ENCODE peak calls at places on chromosome 6, in seven cellular contexts. Z is Peyer's patch, D is esophagus squamous epithelium, Q is adrenal gland, F is lower leg skin, L is thyroid gland, O is NB4. K is an unnamed sample.

GRCh38 chr6:84804720-84805119 is 40.3 kb upstream of the TBX18 start:
- DNase-seq in Z (no peak), D (no peak), Q (no peak), F (no peak), L (no peak), O (no peak), K (no peak)

GRCh38 chr6:2793491-2794151 is 28.4 kb downstream of the WRNIP1 start:
- DNase-seq in Z (peak), D (no peak), Q (no peak), F (no peak), L (no peak), O (peak), K (no peak)

GRCh38 chr6:12566618-12567123 is 149.9 kb upstream of the PHACTR1 start:
- DNase-seq in Z (no peak), D (no peak), Q (no peak), F (no peak), L (no peak), O (no peak), K (no peak)

GRCh38 chr6:134911532-134911931 is 38.4 kb downstream of the ALDH8A1 start:
- DNase-seq in Z (no peak), D (no peak), Q (no peak), F (no peak), L (no peak), O (no peak), K (no peak)

GRCh38 chr6:509676-510075 is 118.1 kb downstream of the IRF4 start:
- DNase-seq in Z (no peak), D (no peak), Q (no peak), F (no peak), L (no peak), O (peak), K (no peak)

GRCh38 chr6:6875818-6876470 is 231.8 kb upstream of the RREB1 start:
- DNase-seq in Z (peak), D (no peak), Q (no peak), F (no peak), L (no peak), O (peak), K (no peak)

GRCh38 chr6:56040271-56040670 is 164.9 kb upstream of the BMP5 start:
- DNase-seq in Z (no peak), D (no peak), Q (no peak), F (no peak), L (no peak), O (peak), K (no peak)

GRCh38 chr6:130035211-130035610 is 16.8 kb downstream of the L3MBTL3 start:
- DNase-seq in Z (no peak), D (no peak), Q (no peak), F (no peak), L (no peak), O (no peak), K (no peak)

GRCh38 chr6:137734875-137735182 is 132.2 kb upstream of the TNFAIP3 start:
- DNase-seq in Z (no peak), D (no peak), Q (no peak), F (no peak), L (no peak), O (peak), K (no peak)

GRCh38 chr6:163897669-163898068 is 483.2 kb downstream of the QKI start:
- DNase-seq in Z (no peak), D (no peak), Q (no peak), F (no peak), L (no peak), O (peak), K (no peak)

GRCh38 chr6:12324096-12324495 is 33.9 kb downstream of the EDN1 start:
- DNase-seq in Z (peak), D (no peak), Q (no peak), F (peak), L (no peak), O (no peak), K (no peak)

GRCh38 chr6:17714879-17715860 is 8.4 kb upstream of the NUP153 start:
- DNase-seq in Z (no peak), D (no peak), Q (no peak), F (no peak), L (no peak), O (peak), K (no peak)

GRCh38 chr6:56357616-56358373 is 110.4 kb upstream of the COL21A1 start:
- DNase-seq in Z (no peak), D (no peak), Q (no peak), F (no peak), L (no peak), O (no peak), K (no peak)

GRCh38 chr6:159819932-159820640 is 20.0 kb downstream of the PNLDC1 start:
- DNase-seq in Z (peak), D (no peak), Q (no peak), F (no peak), L (no peak), O (peak), K (no peak)

GRCh38 chr6:43780293-43780692 is 10.3 kb downstream of the VEGFA start:
- DNase-seq in Z (no peak), D (no peak), Q (no peak), F (no peak), L (no peak), O (no peak), K (no peak)

GRCh38 chr6:43779864-43780260 is 9.9 kb downstream of the VEGFA start:
- DNase-seq in Z (no peak), D (no peak), Q (no peak), F (no peak), L (peak), O (no peak), K (peak)

GRCh38 chr6:43780891-43781571 is 11.0 kb downstream of the VEGFA start:
- DNase-seq in Z (no peak), D (no peak), Q (no peak), F (no peak), L (no peak), O (no peak), K (no peak)

GRCh38 chr6:43778131-43778857 is 8.3 kb downstream of the VEGFA start:
- DNase-seq in Z (no peak), D (no peak), Q (no peak), F (no peak), L (peak), O (no peak), K (no peak)

GRCh38 chr6:43778976-43779863 is 9.2 kb downstream of the VEGFA start:
- DNase-seq in Z (no peak), D (no peak), Q (no peak), F (no peak), L (no peak), O (no peak), K (no peak)
- TF ChIP-seq POLR2A in Z (no peak), D (no peak), Q (no peak), F (no peak), L (no peak), O (no peak), K (no peak)

DNA sequence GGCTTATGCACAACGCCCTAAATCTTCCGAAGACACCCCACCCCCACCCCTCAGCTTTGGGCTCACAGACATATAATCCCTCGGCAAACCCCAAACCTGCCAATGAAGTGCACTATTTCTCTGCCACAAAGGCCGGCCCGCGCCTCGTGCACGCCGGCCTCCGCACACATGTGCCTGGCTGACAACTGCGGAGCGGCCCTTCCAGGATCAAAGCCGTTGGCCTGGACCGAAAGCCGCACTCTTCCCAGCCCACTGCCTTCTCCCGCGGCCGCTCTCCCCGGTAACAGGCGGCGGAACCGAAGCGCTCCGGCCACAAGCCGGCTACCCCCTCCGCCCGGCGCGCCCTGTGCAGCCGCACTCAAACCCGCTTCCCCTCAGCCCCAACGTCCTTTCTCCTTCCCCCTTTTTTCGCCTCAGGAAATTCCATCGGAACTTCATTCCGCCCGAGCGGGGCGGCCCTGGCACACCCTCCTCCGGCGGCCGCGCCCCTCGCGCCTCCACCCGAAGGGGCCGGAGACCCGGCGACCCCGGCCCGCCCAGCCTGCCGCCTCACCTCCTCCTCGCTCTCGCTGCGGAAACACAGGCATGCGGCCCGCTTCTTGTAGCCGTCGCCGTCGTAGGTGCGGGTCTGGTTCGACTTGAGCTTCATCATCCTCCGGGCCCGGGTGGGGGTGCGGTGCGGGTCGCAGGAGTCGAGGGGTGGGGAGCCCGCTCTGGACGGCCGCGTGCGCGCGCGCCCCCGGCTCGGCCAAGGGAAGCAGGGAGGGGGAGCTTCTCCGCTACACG is 565 bp downstream of the NUDT3 start:
- DNase-seq in Z (peak), D (no peak), Q (peak), F (peak), L (peak), O (peak), K (peak)
- TF ChIP-seq POLR2A in Z (no peak), D (no peak), Q (peak), F (no peak), L (peak), O (peak), K (peak)

GRCh38 chr6:149593443-149593842 is 27.3 kb downstream of the GINM1 start:
- DNase-seq in Z (no peak), D (no peak), Q (no peak), F (no peak), L (no peak), O (no peak), K (no peak)

GRCh38 chr6:149592983-149593382 is 26.8 kb downstream of the GINM1 start:
- DNase-seq in Z (no peak), D (no peak), Q (no peak), F (no peak), L (no peak), O (no peak), K (no peak)
- TF ChIP-seq POLR2A in Z (no peak), D (no peak), Q (no peak), F (no peak), L (no peak), O (no peak), K (no peak)

GRCh38 chr6:142885182-142885867 is 59.7 kb downstream of the HIVEP2 start:
- DNase-seq in Z (peak), D (no peak), Q (peak), F (no peak), L (peak), O (peak), K (peak)
- TF ChIP-seq POLR2A in Z (no peak), D (no peak), Q (peak), F (no peak), L (peak), O (no peak), K (peak)

GRCh38 chr6:37100740-37101139 is 69.2 kb upstream of the PIM1 start:
- DNase-seq in Z (no peak), D (no peak), Q (no peak), F (no peak), L (no peak), O (no peak), K (no peak)

GRCh38 chr6:37103169-37104039 is 66.5 kb upstream of the PIM1 start:
- DNase-seq in Z (peak), D (no peak), Q (peak), F (peak), L (peak), O (peak), K (peak)

GRCh38 chr6:37101991-37102298 is 68.0 kb upstream of the PIM1 start:
- DNase-seq in Z (no peak), D (no peak), Q (no peak), F (no peak), L (no peak), O (no peak), K (no peak)

GRCh38 chr6:37104935-37105781 is 64.8 kb upstream of the PIM1 start:
- DNase-seq in Z (no peak), D (no peak), Q (no peak), F (no peak), L (no peak), O (no peak), K (no peak)

GRCh38 chr6:37102299-37103168 is 67.4 kb upstream of the PIM1 start:
- DNase-seq in Z (peak), D (no peak), Q (peak), F (peak), L (peak), O (peak), K (peak)
- TF ChIP-seq POLR2A in Z (no peak), D (peak), Q (peak), F (no peak), L (peak), O (no peak), K (no peak)

K was measured in body of pancreas.